ENCODE peak calls at places on chromosomes 5 and 9, in five cellular contexts. P is endothelial cell of umbilical vein, H is heart left ventricle, Y is testis, J is HCT116. M is an unnamed sample.

GRCh38 chr9:105678163-105678562 is 15.9 kb downstream of the TAL2 start:
- DNase-seq in P (no peak), H (no peak), Y (no peak), J (no peak), M (no peak)

GRCh38 chr5:35246928-35247644 is 16.8 kb upstream of the PRLR start:
- DNase-seq in P (no peak), H (no peak), Y (peak; percentile 64), J (no peak), M (no peak)

GRCh38 chr5:133993152-133993548 is 11.6 kb downstream of the VDAC1 start:
- DNase-seq in P (peak; percentile 66), H (no peak), Y (no peak), J (no peak), M (no peak)

GRCh38 chr9:83491413-83491812 is 46.8 kb downstream of the FRMD3 start:
- DNase-seq in P (no peak), H (no peak), Y (no peak), J (no peak), M (no peak)

GRCh38 chr5:151054713-151055112 is 26.1 kb downstream of the TNIP1 start:
- DNase-seq in P (no peak), H (no peak), Y (no peak), J (no peak), M (no peak)

GRCh38 chr5:92559331-92559730 is 1021.7 kb downstream of the NR2F1-AS1 start:
- DNase-seq in P (no peak), H (no peak), Y (no peak), J (no peak), M (no peak)

GRCh38 chr5:15834596-15835245 is 334.7 kb downstream of the FBXL7 start:
- DNase-seq in P (peak; percentile 94), H (no peak), Y (no peak), J (no peak), M (no peak)

GRCh38 chr5:103774736-103775135 is 212.1 kb upstream of the NUDT12 start:
- DNase-seq in P (no peak), H (no peak), Y (no peak), J (no peak), M (no peak)

GRCh38 chr5:115842089-115842881 is 550 bp downstream of the AP3S1 start:
- DNase-seq in P (no peak), H (no peak), Y (peak; percentile 46), J (peak; percentile 51), M (no peak)

GRCh38 chr5:167731951-167732350 is 559.5 kb upstream of the WWC1 start:
- DNase-seq in P (no peak), H (no peak), Y (no peak), J (no peak), M (no peak)

GRCh38 chr9:82939451-82939850 is 123.5 kb downstream of the RASEF start:
- DNase-seq in P (no peak), H (no peak), Y (no peak), J (no peak), M (no peak)

GRCh38 chr5:127358274-127358673 is 67.7 kb downstream of the MEGF10 start:
- DNase-seq in P (peak; percentile 41), H (no peak), Y (no peak), J (no peak), M (no peak)

DNA sequence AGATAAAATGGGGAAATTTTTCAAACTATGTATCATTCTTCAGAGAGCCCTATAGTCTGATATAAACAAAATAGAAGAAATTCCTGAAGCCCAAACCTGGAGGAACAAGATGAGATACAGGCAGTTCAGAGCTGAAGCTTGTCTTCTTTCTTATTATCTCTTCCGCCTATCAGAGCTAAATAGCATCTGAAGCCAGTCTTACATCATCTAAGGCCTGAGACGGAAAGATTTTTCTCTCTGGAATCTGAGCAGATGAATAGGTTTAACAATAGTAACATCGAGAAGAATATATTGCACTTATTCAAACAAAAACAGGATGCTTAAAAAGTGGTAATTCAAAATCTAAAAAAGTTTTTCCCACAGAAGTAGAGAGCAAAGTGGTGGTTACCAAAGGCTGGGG is 59.8 kb downstream of the LPAR1 start:
- DNase-seq in P (no peak), H (no peak), Y (no peak), J (no peak), M (no peak)
- H3K27ac ChIP-seq in P (no peak overlapping the region), H (no peak overlapping the region), Y (no peak overlapping the region), J (no peak overlapping the region), M (no peak overlapping the region)

DNA sequence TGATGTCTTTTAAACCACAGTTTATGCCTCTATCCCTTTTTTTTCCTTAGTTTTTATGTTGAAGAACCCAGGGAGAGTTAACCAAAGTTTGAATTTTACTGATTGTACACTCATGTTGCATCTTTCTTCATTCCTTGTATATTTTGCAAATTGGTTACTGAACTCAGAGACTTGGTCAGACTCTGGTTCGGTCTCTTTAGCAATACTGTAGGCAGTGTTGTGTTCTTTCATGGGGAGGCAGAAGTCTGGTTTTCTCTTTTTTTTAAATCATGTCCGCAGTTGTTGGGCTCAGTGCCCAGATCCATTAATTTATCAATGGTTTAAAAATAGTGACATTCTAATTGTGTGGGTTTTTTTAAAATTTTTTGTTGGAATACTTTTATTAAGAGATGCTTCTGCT is 23.4 kb downstream of the UBE2R2 start:
- DNase-seq in P (peak; percentile 9), H (no peak), Y (no peak), J (no peak), M (no peak)
- TF ChIP-seq POLR2A in P (no peak), H (no peak), Y (no peak), J (no peak), M (no peak)

GRCh38 chr9:135347461-135347860 is 132.1 kb upstream of the PPP1R26 start:
- DNase-seq in P (no peak), H (no peak), Y (no peak), J (no peak), M (no peak)
- H3K27me3 ChIP-seq in P (no peaks in the 10 kb centered on the region), H (no peaks in the 10 kb centered on the region), Y (no peaks in the 10 kb centered on the region), J (peaks cover 3% of the 10 kb centered on the region), M (no peaks in the 10 kb centered on the region)

GRCh38 chr5:81395262-81395661 is 1.3 kb upstream of the ACOT12 start:
- DNase-seq in P (no peak), H (no peak), Y (no peak), J (no peak), M (no peak)

GRCh38 chr5:81398741-81399140 is 4.8 kb upstream of the ACOT12 start:
- DNase-seq in P (no peak), H (no peak), Y (no peak), J (no peak), M (no peak)

GRCh38 chr5:81400375-81400774 is 6.4 kb upstream of the ACOT12 start:
- DNase-seq in P (no peak), H (no peak), Y (no peak), J (no peak), M (no peak)

GRCh38 chr5:81393783-81394718 is at the start of gene ACOT12:
- DNase-seq in P (no peak), H (no peak), Y (no peak), J (no peak), M (no peak)

GRCh38 chr5:81397169-81397568 is 3.2 kb upstream of the ACOT12 start:
- DNase-seq in P (peak; percentile 12), H (peak; percentile 37), Y (no peak), J (no peak), M (no peak)
- H3K27ac ChIP-seq in P (no peak overlapping the region), H (no peak overlapping the region), Y (no peak overlapping the region), J (no peak overlapping the region), M (no peak overlapping the region)

GRCh38 chr9:111222757-111223156 is 107.3 kb downstream of the OR2K2 start:
- DNase-seq in P (no peak), H (no peak), Y (no peak), J (no peak), M (no peak)
- TF ChIP-seq POLR2A in P (no peak), H (no peak), Y (no peak), J (no peak), M (no peak)

GRCh38 chr9:86921141-86921868 is 26.0 kb downstream of the GAS1 start:
- DNase-seq in P (no peak), H (no peak), Y (peak; percentile 58), J (no peak), M (no peak)
- H3K27me3 ChIP-seq in P (no peaks in the 10 kb centered on the region), H (no peaks in the 10 kb centered on the region), Y (no peaks in the 10 kb centered on the region), J (peaks cover 45% of the 10 kb centered on the region), M (no peaks in the 10 kb centered on the region)

GRCh38 chr5:149656576-149657182 is 73.4 kb upstream of the PPARGC1B start:
- DNase-seq in P (no peak), H (peak; percentile 49), Y (peak; percentile 55), J (no peak), M (no peak)
- H3K27ac ChIP-seq in P (no peak overlapping the region), H (no peak overlapping the region), Y (no peak overlapping the region), J (no peak overlapping the region), M (no peak overlapping the region)

DNA sequence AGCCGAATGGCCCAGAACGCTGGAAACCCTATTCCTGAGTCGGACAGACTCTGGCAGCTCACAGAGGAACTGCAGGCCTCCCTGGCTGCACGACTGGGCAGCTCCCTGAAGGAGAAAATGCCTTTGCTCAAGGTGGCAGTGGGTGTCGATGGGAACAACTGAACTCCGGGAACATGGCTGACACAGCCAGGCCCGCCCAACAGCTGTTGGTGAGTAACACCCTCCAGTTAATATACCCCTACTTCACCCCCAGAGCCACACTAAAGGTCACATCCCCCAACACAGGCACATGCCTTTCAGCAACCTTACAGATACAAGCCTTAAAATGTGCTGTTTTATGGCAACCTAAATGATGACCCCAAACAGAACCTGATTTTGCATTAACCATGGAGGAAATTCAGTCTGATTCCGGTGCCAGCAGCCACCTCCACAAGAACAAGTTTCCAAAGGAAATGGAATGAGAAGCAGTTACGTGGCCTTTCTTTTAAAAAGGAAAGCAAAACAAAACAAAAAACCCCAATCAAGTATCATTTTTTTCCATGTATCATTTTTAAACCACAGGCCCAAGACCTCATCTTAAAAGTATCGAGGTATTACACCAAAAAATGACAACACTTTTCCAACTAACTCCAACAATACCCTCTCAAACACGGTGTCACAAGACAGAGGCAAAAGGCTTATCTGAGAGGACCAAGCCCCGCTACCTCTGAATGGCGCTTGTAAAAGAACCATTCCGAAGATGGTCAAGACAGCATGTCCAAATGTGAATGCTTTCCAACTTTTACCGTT is 3.1 kb downstream of the KLF9 start:
- DNase-seq in P (peak; percentile 77), H (peak; percentile 88), Y (peak; percentile 77), J (no peak), M (no peak)
- TF ChIP-seq POLR2A in P (peak; percentile 62), H (no peak), Y (no peak), J (no peak), M (no peak)